ENCODE peak calls at places on chromosomes 5 and 9, in seven cellular contexts. One of them, this sample, is unnamed. For H3K27me3, the result is how much of the 10 kb centered on the place peaks cover.

GRCh38 chr9:100277166-100277979 is 75.4 kb downstream of the TEX10 start:
- DNase-seq in Peyer's patch: no peak
- DNase-seq in GM23338: no peak
- DNase-seq in transverse colon: no peak
- DNase-seq in uterus: no peak
- DNase-seq in body of pancreas: no peak
- DNase-seq in colonic mucosa: no peak
- DNase-seq in this sample: no peak

GRCh38 chr5:133589286-133589685 is 23.1 kb downstream of the FSTL4 start:
- DNase-seq in Peyer's patch: no peak
- DNase-seq in GM23338: peak
- DNase-seq in transverse colon: no peak
- DNase-seq in uterus: no peak
- DNase-seq in body of pancreas: no peak
- DNase-seq in colonic mucosa: no peak
- DNase-seq in this sample: no peak

GRCh38 chr9:35951736-35952135 is 6.2 kb downstream of the OR2S2 start:
- DNase-seq in Peyer's patch: no peak
- DNase-seq in GM23338: no peak
- DNase-seq in transverse colon: no peak
- DNase-seq in uterus: no peak
- DNase-seq in body of pancreas: no peak
- DNase-seq in colonic mucosa: no peak
- DNase-seq in this sample: peak

GRCh38 chr5:177491429-177491945 is 5.9 kb downstream of the PDLIM7 start:
- DNase-seq in Peyer's patch: no peak
- DNase-seq in GM23338: peak
- DNase-seq in transverse colon: peak
- DNase-seq in uterus: peak
- DNase-seq in body of pancreas: peak
- DNase-seq in colonic mucosa: no peak
- DNase-seq in this sample: no peak

GRCh38 chr5:67249590-67249895 is 52.9 kb upstream of the CD180 start:
- DNase-seq in Peyer's patch: no peak
- DNase-seq in GM23338: no peak
- DNase-seq in transverse colon: no peak
- DNase-seq in uterus: no peak
- DNase-seq in body of pancreas: no peak
- DNase-seq in colonic mucosa: no peak
- DNase-seq in this sample: no peak

GRCh38 chr5:132776077-132776931 is 735 bp downstream of the SEPTIN8 start:
- DNase-seq in Peyer's patch: peak
- DNase-seq in GM23338: peak
- DNase-seq in transverse colon: peak
- DNase-seq in uterus: no peak
- DNase-seq in body of pancreas: peak
- DNase-seq in colonic mucosa: peak
- DNase-seq in this sample: no peak

GRCh38 chr5:67578011-67578410 is 381.4 kb upstream of the CD180 start:
- DNase-seq in Peyer's patch: no peak
- DNase-seq in GM23338: no peak
- DNase-seq in transverse colon: no peak
- DNase-seq in uterus: no peak
- DNase-seq in body of pancreas: no peak
- DNase-seq in colonic mucosa: no peak
- DNase-seq in this sample: no peak

GRCh38 chr5:155008669-155009068 is 4.9 kb upstream of the KIF4B start:
- DNase-seq in Peyer's patch: no peak
- DNase-seq in GM23338: no peak
- DNase-seq in transverse colon: no peak
- DNase-seq in uterus: no peak
- DNase-seq in body of pancreas: no peak
- DNase-seq in colonic mucosa: no peak
- DNase-seq in this sample: no peak

GRCh38 chr5:179623906-179624741 is 653 bp upstream of the HNRNPH1 start:
- DNase-seq in Peyer's patch: peak
- DNase-seq in GM23338: peak
- DNase-seq in transverse colon: peak
- DNase-seq in uterus: peak
- DNase-seq in body of pancreas: peak
- DNase-seq in colonic mucosa: peak
- DNase-seq in this sample: no peak

GRCh38 chr9:115098226-115098965 is 19.6 kb downstream of the TNC start:
- DNase-seq in Peyer's patch: no peak
- DNase-seq in GM23338: peak
- DNase-seq in transverse colon: no peak
- DNase-seq in uterus: no peak
- DNase-seq in body of pancreas: no peak
- DNase-seq in colonic mucosa: no peak
- DNase-seq in this sample: no peak

GRCh38 chr5:380701-381309 is 59.3 kb downstream of the AHRR start:
- DNase-seq in Peyer's patch: peak
- DNase-seq in GM23338: no peak
- DNase-seq in transverse colon: peak
- DNase-seq in uterus: no peak
- DNase-seq in body of pancreas: no peak
- DNase-seq in colonic mucosa: peak
- DNase-seq in this sample: no peak

GRCh38 chr9:132288371-132288770 is 66.4 kb downstream of the SETX start:
- DNase-seq in Peyer's patch: no peak
- DNase-seq in GM23338: no peak
- DNase-seq in transverse colon: no peak
- DNase-seq in uterus: no peak
- DNase-seq in body of pancreas: no peak
- DNase-seq in colonic mucosa: no peak
- DNase-seq in this sample: no peak

GRCh38 chr9:99947395-99947794 is 40.9 kb downstream of the STX17 start:
- DNase-seq in Peyer's patch: no peak
- DNase-seq in GM23338: peak
- DNase-seq in transverse colon: no peak
- DNase-seq in uterus: no peak
- DNase-seq in body of pancreas: no peak
- DNase-seq in colonic mucosa: no peak
- DNase-seq in this sample: no peak

GRCh38 chr5:37837101-37838032 is 2.5 kb downstream of the GDNF start:
- DNase-seq in Peyer's patch: peak
- DNase-seq in GM23338: peak
- DNase-seq in transverse colon: peak
- DNase-seq in uterus: peak
- DNase-seq in body of pancreas: peak
- DNase-seq in colonic mucosa: peak
- DNase-seq in this sample: peak

GRCh38 chr5:102866315-102866693 is 111.2 kb downstream of the PAM start:
- DNase-seq in Peyer's patch: no peak
- DNase-seq in GM23338: no peak
- DNase-seq in transverse colon: no peak
- DNase-seq in uterus: no peak
- DNase-seq in body of pancreas: no peak
- DNase-seq in colonic mucosa: no peak
- DNase-seq in this sample: no peak

GRCh38 chr9:16708638-16709435 is 161.6 kb downstream of the BNC2 start:
- DNase-seq in Peyer's patch: no peak
- DNase-seq in GM23338: peak
- DNase-seq in transverse colon: no peak
- DNase-seq in uterus: no peak
- DNase-seq in body of pancreas: no peak
- DNase-seq in colonic mucosa: no peak
- DNase-seq in this sample: no peak

GRCh38 chr9:16704489-16705111 is 165.9 kb downstream of the BNC2 start:
- DNase-seq in Peyer's patch: peak
- DNase-seq in GM23338: peak
- DNase-seq in transverse colon: peak
- DNase-seq in uterus: peak
- DNase-seq in body of pancreas: peak
- DNase-seq in colonic mucosa: peak
- DNase-seq in this sample: peak

GRCh38 chr9:16704096-16704488 is 166.4 kb downstream of the BNC2 start:
- DNase-seq in Peyer's patch: no peak
- DNase-seq in GM23338: no peak
- DNase-seq in transverse colon: no peak
- DNase-seq in uterus: no peak
- DNase-seq in body of pancreas: no peak
- DNase-seq in colonic mucosa: no peak
- DNase-seq in this sample: no peak

GRCh38 chr9:16701347-16701746 is 169.1 kb downstream of the BNC2 start:
- DNase-seq in Peyer's patch: no peak
- DNase-seq in GM23338: no peak
- DNase-seq in transverse colon: no peak
- DNase-seq in uterus: no peak
- DNase-seq in body of pancreas: no peak
- DNase-seq in colonic mucosa: no peak
- DNase-seq in this sample: no peak

DNA sequence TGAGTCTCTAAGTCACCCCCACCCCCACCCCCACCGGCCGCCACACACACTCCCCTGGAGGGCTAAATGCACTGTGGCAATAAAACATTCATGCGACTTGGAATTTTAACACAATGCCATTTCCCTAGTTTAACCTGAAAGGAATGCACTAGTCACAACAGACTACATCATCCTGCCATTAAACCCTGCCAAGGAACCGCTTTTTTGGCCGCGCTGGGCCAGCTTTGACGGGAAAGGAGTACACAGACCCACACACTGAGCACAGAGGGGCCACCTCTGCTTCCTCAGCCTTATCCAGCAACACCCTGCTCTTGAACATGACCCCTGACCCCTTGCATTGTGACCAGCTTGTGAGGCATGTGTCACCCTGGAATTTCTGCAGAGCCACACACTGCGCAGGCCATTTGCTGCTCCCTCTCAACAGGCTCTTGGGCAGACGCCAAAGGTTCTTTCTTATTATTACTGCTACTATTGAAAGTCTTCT is 165.3 kb downstream of the BNC2 start:
- DNase-seq in Peyer's patch: peak
- DNase-seq in GM23338: peak
- DNase-seq in transverse colon: peak
- DNase-seq in uterus: peak
- DNase-seq in body of pancreas: peak
- DNase-seq in colonic mucosa: peak
- DNase-seq in this sample: peak
- H3K4me3 ChIP-seq in Peyer's patch: no peak
- H3K4me3 ChIP-seq in GM23338: peak
- H3K4me3 ChIP-seq in transverse colon: no peak
- H3K4me3 ChIP-seq in uterus: peak
- H3K4me3 ChIP-seq in body of pancreas: no peak
- H3K4me3 ChIP-seq in colonic mucosa: no peak
- H3K4me3 ChIP-seq in this sample: peak

GRCh38 chr5:4561403-4561802 is 578.7 kb upstream of the ADAMTS16 start:
- DNase-seq in Peyer's patch: no peak
- DNase-seq in GM23338: no peak
- DNase-seq in transverse colon: no peak
- DNase-seq in uterus: no peak
- DNase-seq in body of pancreas: no peak
- DNase-seq in colonic mucosa: no peak
- DNase-seq in this sample: no peak
- H3K27me3 ChIP-seq in Peyer's patch: under half
- H3K27me3 ChIP-seq in GM23338: under half
- H3K27me3 ChIP-seq in transverse colon: under half
- H3K27me3 ChIP-seq in uterus: under half
- H3K27me3 ChIP-seq in body of pancreas: under half
- H3K27me3 ChIP-seq in colonic mucosa: under half
- H3K27me3 ChIP-seq in this sample: under half

DNA sequence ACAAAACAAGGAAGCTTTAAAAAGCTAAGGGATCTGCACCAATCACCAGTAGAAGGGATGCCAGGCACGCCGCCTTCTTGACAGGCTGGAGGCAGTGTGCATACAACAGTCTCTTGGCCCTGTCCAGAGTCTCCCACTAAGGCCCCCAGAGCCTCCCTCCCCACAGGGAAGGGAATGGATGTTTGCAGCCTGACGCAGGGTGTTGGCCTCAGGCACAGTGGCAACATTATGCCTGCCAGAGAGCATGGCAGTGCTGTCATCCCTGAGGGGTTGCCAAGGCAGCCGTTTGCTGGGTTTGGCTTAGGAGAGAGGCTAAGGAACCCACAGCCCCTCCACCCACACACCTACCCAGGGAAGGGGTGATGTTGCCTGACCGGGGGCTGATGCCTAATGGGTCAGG is 4.8 kb downstream of the HBEGF start:
- DNase-seq in Peyer's patch: no peak
- DNase-seq in GM23338: no peak
- DNase-seq in transverse colon: no peak
- DNase-seq in uterus: no peak
- DNase-seq in body of pancreas: no peak
- DNase-seq in colonic mucosa: no peak
- DNase-seq in this sample: no peak
- H3K27ac ChIP-seq in Peyer's patch: peak
- H3K27ac ChIP-seq in GM23338: no peak
- H3K27ac ChIP-seq in transverse colon: peak
- H3K27ac ChIP-seq in uterus: peak
- H3K27ac ChIP-seq in body of pancreas: no peak
- H3K27ac ChIP-seq in colonic mucosa: no peak
- H3K27ac ChIP-seq in this sample: no peak

GRCh38 chr5:63963926-63964325 is 1.7 kb upstream of the HTR1A start:
- DNase-seq in Peyer's patch: no peak
- DNase-seq in GM23338: no peak
- DNase-seq in transverse colon: no peak
- DNase-seq in uterus: no peak
- DNase-seq in body of pancreas: no peak
- DNase-seq in colonic mucosa: no peak
- DNase-seq in this sample: no peak

GRCh38 chr5:63962345-63962744 is at the start of gene HTR1A:
- DNase-seq in Peyer's patch: no peak
- DNase-seq in GM23338: peak
- DNase-seq in transverse colon: no peak
- DNase-seq in uterus: no peak
- DNase-seq in body of pancreas: no peak
- DNase-seq in colonic mucosa: no peak
- DNase-seq in this sample: no peak

GRCh38 chr5:63961125-63961597 is 1.1 kb downstream of the HTR1A start:
- DNase-seq in Peyer's patch: no peak
- DNase-seq in GM23338: peak
- DNase-seq in transverse colon: no peak
- DNase-seq in uterus: no peak
- DNase-seq in body of pancreas: no peak
- DNase-seq in colonic mucosa: no peak
- DNase-seq in this sample: no peak

GRCh38 chr5:63961598-63962161 is 565 bp downstream of the HTR1A start:
- DNase-seq in Peyer's patch: no peak
- DNase-seq in GM23338: peak
- DNase-seq in transverse colon: no peak
- DNase-seq in uterus: no peak
- DNase-seq in body of pancreas: no peak
- DNase-seq in colonic mucosa: no peak
- DNase-seq in this sample: no peak

DNA sequence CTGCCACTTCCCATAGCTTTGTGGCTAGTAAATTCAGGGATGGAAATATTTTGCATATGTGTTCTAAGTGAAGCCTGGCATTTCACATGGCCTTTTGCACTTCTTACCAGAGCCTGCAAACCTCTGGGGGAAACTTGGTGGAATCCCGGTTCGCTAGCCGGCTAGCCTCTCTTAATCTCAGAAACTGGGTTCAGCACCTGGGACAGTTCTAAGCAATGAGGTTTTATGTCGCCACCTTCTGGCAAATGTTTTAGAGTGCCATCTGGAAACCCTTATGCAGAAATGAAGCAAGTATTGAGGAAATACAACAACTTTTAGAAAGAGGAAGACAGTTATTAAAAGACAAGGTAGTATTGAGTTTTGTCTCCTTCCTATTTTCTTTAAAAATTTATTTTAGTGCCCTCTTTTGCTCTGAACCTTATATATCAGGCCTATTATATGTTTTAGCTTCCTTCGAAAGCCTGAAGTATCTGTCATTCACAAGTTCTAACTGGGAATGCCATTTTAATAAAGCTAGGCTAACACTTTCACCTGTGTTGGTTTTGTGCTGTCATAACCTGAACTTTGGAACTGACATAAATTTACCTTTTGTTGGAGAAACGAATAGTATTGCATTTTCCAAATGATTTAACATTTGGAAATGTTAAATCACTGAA is 963 bp upstream of the HTR1A start:
- DNase-seq in Peyer's patch: no peak
- DNase-seq in GM23338: peak
- DNase-seq in transverse colon: peak
- DNase-seq in uterus: no peak
- DNase-seq in body of pancreas: peak
- DNase-seq in colonic mucosa: peak
- DNase-seq in this sample: peak
- H3K4me3 ChIP-seq in Peyer's patch: no peak
- H3K4me3 ChIP-seq in GM23338: peak
- H3K4me3 ChIP-seq in transverse colon: no peak
- H3K4me3 ChIP-seq in uterus: no peak
- H3K4me3 ChIP-seq in body of pancreas: no peak
- H3K4me3 ChIP-seq in colonic mucosa: no peak
- H3K4me3 ChIP-seq in this sample: no peak